ENCODE peak calls at places on chromosomes 11 and 22, in nine cellular contexts. H is ACHN, P is T47D, Q is esophagus squamous epithelium, C is A549, E is T-helper 9 cell, N is Kasumi-1, L is BJ, I is coronary artery. W is an unnamed sample.

GRCh38 chr22:27409299-27409698 is 392.3 kb downstream of the MN1 start:
- DNase-seq in L (no peak), E (no peak), I (no peak), C (no peak), H (no peak), P (no peak), Q (no peak), N (peak), W (no peak)

GRCh38 chr11:125627236-125627910 is 2.4 kb downstream of the CHEK1 start:
- DNase-seq in Q (no peak), E (no peak), N (no peak), I (no peak), C (no peak), H (no peak), P (no peak), L (no peak), W (no peak)

GRCh38 chr22:35315855-35316745 is 16.4 kb downstream of the TOM1 start:
- DNase-seq in P (peak), Q (no peak), L (no peak), N (no peak), E (no peak), H (no peak), I (peak), C (no peak), W (no peak)

GRCh38 chr11:31117038-31117437 is 252.5 kb downstream of the DCDC1 start:
- DNase-seq in H (no peak), Q (no peak), C (no peak), P (no peak), L (no peak), N (no peak), E (no peak), I (no peak), W (no peak)

GRCh38 chr11:127003260-127003981 is 2.9 kb upstream of the KIRREL3 start:
- DNase-seq in N (no peak), P (peak), I (no peak), E (no peak), Q (no peak), C (peak), H (peak), L (no peak), W (no peak)

GRCh38 chr22:48167238-48167637 is 1404.8 kb downstream of the TBC1D22A start:
- DNase-seq in C (no peak), H (no peak), P (no peak), L (no peak), N (no peak), Q (no peak), E (no peak), I (no peak), W (no peak)

GRCh38 chr11:74319139-74319538 is 7.7 kb upstream of the P4HA3 start:
- DNase-seq in L (peak), H (peak), Q (no peak), N (no peak), P (no peak), C (peak), E (no peak), I (no peak), W (no peak)

GRCh38 chr22:43465291-43466015 is 53.6 kb downstream of the MPPED1 start:
- DNase-seq in N (no peak), E (no peak), P (no peak), C (no peak), Q (no peak), L (no peak), H (no peak), I (no peak), W (no peak)

GRCh38 chr11:119573858-119574257 is 150.9 kb upstream of the THY1 start:
- DNase-seq in H (no peak), E (no peak), C (no peak), P (no peak), L (no peak), I (no peak), N (peak), Q (no peak), W (no peak)

GRCh38 chr11:69052343-69053168 is 3.8 kb downstream of the TPCN2 start:
- DNase-seq in H (no peak), C (no peak), Q (no peak), N (no peak), E (no peak), P (no peak), I (no peak), L (no peak), W (no peak)

GRCh38 chr22:45602824-45603301 is 68.8 kb upstream of the ATXN10 start:
- DNase-seq in I (no peak), P (no peak), L (peak), C (peak), N (no peak), H (peak), E (no peak), Q (no peak), W (no peak)

GRCh38 chr11:94521684-94522083 is 9.4 kb downstream of the C11orf97 start:
- DNase-seq in P (no peak), C (no peak), L (no peak), N (peak), Q (no peak), I (no peak), H (peak), E (no peak), W (no peak)

GRCh38 chr11:119513141-119513805 is 90.3 kb upstream of the THY1 start:
- DNase-seq in N (no peak), L (no peak), E (no peak), P (no peak), Q (no peak), H (no peak), I (no peak), C (no peak), W (no peak)

GRCh38 chr11:125931116-125931515 is 14.7 kb upstream of the VSIG10L2 start:
- DNase-seq in H (no peak), P (no peak), L (no peak), E (no peak), C (no peak), N (no peak), I (no peak), Q (no peak), W (no peak)

GRCh38 chr11:57456960-57457642 is 3.2 kb upstream of the RTN4RL2 start:
- DNase-seq in C (peak), L (no peak), N (peak), I (peak), H (peak), P (peak), E (peak), Q (peak), W (peak)